ENCODE peak calls at places on chromosomes 3 and 15, in eight cellular contexts. One of them, this sample, is unnamed.

GRCh38 chr3:43194490-43195115 is 88.7 kb upstream of the POMGNT2 start:
- DNase-seq in AG04449: no peak
- DNase-seq in GM12864: no peak
- DNase-seq in IMR-90: no peak
- DNase-seq in psoas muscle: no peak
- DNase-seq in upper lobe of right lung: no peak
- DNase-seq in fibroblast of pulmonary artery: no peak
- DNase-seq in CD8-positive, alpha-beta memory T cell: no peak
- DNase-seq in this sample: no peak

GRCh38 chr3:113927556-113927955 is 20.3 kb upstream of the ZDHHC23 start:
- DNase-seq in AG04449: no peak
- DNase-seq in GM12864: no peak
- DNase-seq in IMR-90: no peak
- DNase-seq in psoas muscle: no peak
- DNase-seq in upper lobe of right lung: no peak
- DNase-seq in fibroblast of pulmonary artery: no peak
- DNase-seq in CD8-positive, alpha-beta memory T cell: no peak
- DNase-seq in this sample: no peak

GRCh38 chr15:55770808-55771207 is 27.9 kb upstream of the PRTG start:
- DNase-seq in AG04449: no peak
- DNase-seq in GM12864: no peak
- DNase-seq in IMR-90: no peak
- DNase-seq in psoas muscle: no peak
- DNase-seq in upper lobe of right lung: no peak
- DNase-seq in fibroblast of pulmonary artery: no peak
- DNase-seq in CD8-positive, alpha-beta memory T cell: no peak
- DNase-seq in this sample: no peak

GRCh38 chr3:11379824-11380281 is 107.7 kb downstream of the ATG7 start:
- DNase-seq in AG04449: no peak
- DNase-seq in GM12864: no peak
- DNase-seq in IMR-90: no peak
- DNase-seq in psoas muscle: no peak
- DNase-seq in upper lobe of right lung: no peak
- DNase-seq in fibroblast of pulmonary artery: peak
- DNase-seq in CD8-positive, alpha-beta memory T cell: no peak
- DNase-seq in this sample: peak

GRCh38 chr3:113211370-113212154 is at the start of gene BOC:
- DNase-seq in AG04449: no peak
- DNase-seq in GM12864: no peak
- DNase-seq in IMR-90: peak
- DNase-seq in psoas muscle: peak
- DNase-seq in upper lobe of right lung: peak
- DNase-seq in fibroblast of pulmonary artery: peak
- DNase-seq in CD8-positive, alpha-beta memory T cell: no peak
- DNase-seq in this sample: peak

GRCh38 chr3:37537914-37538691 is 323.6 kb upstream of the CTDSPL start:
- DNase-seq in AG04449: no peak
- DNase-seq in GM12864: no peak
- DNase-seq in IMR-90: no peak
- DNase-seq in psoas muscle: no peak
- DNase-seq in upper lobe of right lung: no peak
- DNase-seq in fibroblast of pulmonary artery: peak
- DNase-seq in CD8-positive, alpha-beta memory T cell: no peak
- DNase-seq in this sample: no peak

GRCh38 chr3:62567097-62568021 is 194.0 kb upstream of the FEZF2 start:
- DNase-seq in AG04449: peak
- DNase-seq in GM12864: no peak
- DNase-seq in IMR-90: peak
- DNase-seq in psoas muscle: peak
- DNase-seq in upper lobe of right lung: peak
- DNase-seq in fibroblast of pulmonary artery: peak
- DNase-seq in CD8-positive, alpha-beta memory T cell: no peak
- DNase-seq in this sample: peak

GRCh38 chr3:134625462-134625861 is 25.4 kb downstream of the KY start:
- DNase-seq in AG04449: no peak
- DNase-seq in GM12864: no peak
- DNase-seq in IMR-90: no peak
- DNase-seq in psoas muscle: no peak
- DNase-seq in upper lobe of right lung: no peak
- DNase-seq in fibroblast of pulmonary artery: no peak
- DNase-seq in CD8-positive, alpha-beta memory T cell: no peak
- DNase-seq in this sample: no peak

GRCh38 chr3:115402651-115403050 is 220.7 kb upstream of the GAP43 start:
- DNase-seq in AG04449: no peak
- DNase-seq in GM12864: no peak
- DNase-seq in IMR-90: no peak
- DNase-seq in psoas muscle: no peak
- DNase-seq in upper lobe of right lung: no peak
- DNase-seq in fibroblast of pulmonary artery: no peak
- DNase-seq in CD8-positive, alpha-beta memory T cell: no peak
- DNase-seq in this sample: no peak

GRCh38 chr3:115401298-115401697 is 222.0 kb upstream of the GAP43 start:
- DNase-seq in AG04449: peak
- DNase-seq in GM12864: no peak
- DNase-seq in IMR-90: peak
- DNase-seq in psoas muscle: no peak
- DNase-seq in upper lobe of right lung: no peak
- DNase-seq in fibroblast of pulmonary artery: peak
- DNase-seq in CD8-positive, alpha-beta memory T cell: no peak
- DNase-seq in this sample: peak

GRCh38 chr3:115399751-115400150 is 223.6 kb upstream of the GAP43 start:
- DNase-seq in AG04449: no peak
- DNase-seq in GM12864: no peak
- DNase-seq in IMR-90: no peak
- DNase-seq in psoas muscle: no peak
- DNase-seq in upper lobe of right lung: no peak
- DNase-seq in fibroblast of pulmonary artery: no peak
- DNase-seq in CD8-positive, alpha-beta memory T cell: no peak
- DNase-seq in this sample: no peak

GRCh38 chr3:115403791-115404190 is 219.5 kb upstream of the GAP43 start:
- DNase-seq in AG04449: no peak
- DNase-seq in GM12864: no peak
- DNase-seq in IMR-90: no peak
- DNase-seq in psoas muscle: no peak
- DNase-seq in upper lobe of right lung: no peak
- DNase-seq in fibroblast of pulmonary artery: no peak
- DNase-seq in CD8-positive, alpha-beta memory T cell: no peak
- DNase-seq in this sample: no peak

DNA sequence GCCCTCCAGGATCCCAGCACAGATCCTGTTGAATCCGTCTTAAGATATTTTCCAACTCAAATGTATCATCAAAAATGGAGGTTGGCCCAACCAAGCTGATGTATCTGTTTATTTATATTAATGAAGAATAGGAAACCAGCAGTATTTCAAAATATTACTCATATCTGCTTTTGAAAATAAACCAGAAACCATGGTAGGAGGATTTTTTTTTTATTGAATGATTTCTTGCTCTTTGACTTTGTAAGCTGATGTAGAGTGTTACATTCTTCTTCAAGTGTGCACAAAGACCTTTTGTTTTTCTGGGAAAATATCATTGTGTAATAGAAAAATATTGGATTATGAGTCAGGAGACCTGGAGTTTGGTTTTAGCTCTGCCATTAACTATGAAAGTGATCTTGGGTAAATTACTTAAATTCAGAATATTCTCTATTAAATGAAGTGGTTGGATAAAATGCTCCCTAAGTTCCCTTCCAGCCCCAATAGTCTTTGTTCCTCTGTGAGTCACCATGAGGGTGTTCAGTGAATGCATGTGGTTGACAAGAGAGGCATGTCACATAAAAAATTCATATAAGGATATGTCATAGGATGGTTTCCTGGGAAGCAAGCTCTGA is 221.3 kb upstream of the GAP43 start:
- DNase-seq in AG04449: peak
- DNase-seq in GM12864: no peak
- DNase-seq in IMR-90: peak
- DNase-seq in psoas muscle: no peak
- DNase-seq in upper lobe of right lung: no peak
- DNase-seq in fibroblast of pulmonary artery: peak
- DNase-seq in CD8-positive, alpha-beta memory T cell: no peak
- DNase-seq in this sample: peak
- H3K4me3 ChIP-seq in AG04449: no peak
- H3K4me3 ChIP-seq in GM12864: no peak
- H3K4me3 ChIP-seq in IMR-90: no peak
- H3K4me3 ChIP-seq in psoas muscle: no peak
- H3K4me3 ChIP-seq in upper lobe of right lung: no peak
- H3K4me3 ChIP-seq in fibroblast of pulmonary artery: no peak
- H3K4me3 ChIP-seq in CD8-positive, alpha-beta memory T cell: no peak
- H3K4me3 ChIP-seq in this sample: no peak

GRCh38 chr3:48564022-48564421 is 441 bp upstream of the UCN2 start:
- DNase-seq in AG04449: no peak
- DNase-seq in GM12864: no peak
- DNase-seq in IMR-90: peak
- DNase-seq in psoas muscle: peak
- DNase-seq in upper lobe of right lung: peak
- DNase-seq in fibroblast of pulmonary artery: peak
- DNase-seq in CD8-positive, alpha-beta memory T cell: peak
- DNase-seq in this sample: peak

GRCh38 chr3:48565186-48565585 is 1.6 kb upstream of the UCN2 start:
- DNase-seq in AG04449: no peak
- DNase-seq in GM12864: no peak
- DNase-seq in IMR-90: no peak
- DNase-seq in psoas muscle: no peak
- DNase-seq in upper lobe of right lung: no peak
- DNase-seq in fibroblast of pulmonary artery: no peak
- DNase-seq in CD8-positive, alpha-beta memory T cell: no peak
- DNase-seq in this sample: no peak

GRCh38 chr3:48565591-48566400 is 2.2 kb upstream of the UCN2 start:
- DNase-seq in AG04449: no peak
- DNase-seq in GM12864: no peak
- DNase-seq in IMR-90: peak
- DNase-seq in psoas muscle: no peak
- DNase-seq in upper lobe of right lung: no peak
- DNase-seq in fibroblast of pulmonary artery: peak
- DNase-seq in CD8-positive, alpha-beta memory T cell: no peak
- DNase-seq in this sample: peak

GRCh38 chr3:48563382-48563918 is at the start of gene UCN2:
- DNase-seq in AG04449: no peak
- DNase-seq in GM12864: no peak
- DNase-seq in IMR-90: peak
- DNase-seq in psoas muscle: no peak
- DNase-seq in upper lobe of right lung: no peak
- DNase-seq in fibroblast of pulmonary artery: peak
- DNase-seq in CD8-positive, alpha-beta memory T cell: no peak
- DNase-seq in this sample: peak

DNA sequence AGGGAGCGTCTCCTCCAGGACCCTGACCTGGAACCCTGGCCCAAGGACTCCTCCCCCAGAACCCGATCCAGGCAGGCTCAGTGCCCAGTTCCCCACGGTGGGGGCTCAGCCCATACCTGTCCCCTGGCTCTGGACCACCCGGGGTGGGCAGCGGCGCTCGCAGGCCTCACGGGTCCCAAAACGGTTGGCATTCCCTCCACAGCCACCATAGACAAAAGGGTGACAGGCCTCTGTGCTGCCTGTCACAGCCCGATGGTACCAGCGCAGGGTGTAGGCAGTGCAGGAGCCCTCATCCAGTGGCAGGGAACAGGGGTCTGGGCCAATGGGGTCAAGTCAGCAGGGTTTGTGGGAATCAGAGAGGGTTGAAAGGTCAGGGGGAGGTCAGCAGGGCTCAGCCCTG is 1.1 kb upstream of the UCN2 start:
- DNase-seq in AG04449: no peak
- DNase-seq in GM12864: no peak
- DNase-seq in IMR-90: no peak
- DNase-seq in psoas muscle: no peak
- DNase-seq in upper lobe of right lung: no peak
- DNase-seq in fibroblast of pulmonary artery: no peak
- DNase-seq in CD8-positive, alpha-beta memory T cell: no peak
- DNase-seq in this sample: no peak
- H3K4me3 ChIP-seq in AG04449: no peak
- H3K4me3 ChIP-seq in GM12864: no peak
- H3K4me3 ChIP-seq in IMR-90: no peak
- H3K4me3 ChIP-seq in psoas muscle: no peak
- H3K4me3 ChIP-seq in upper lobe of right lung: no peak
- H3K4me3 ChIP-seq in fibroblast of pulmonary artery: no peak
- H3K4me3 ChIP-seq in CD8-positive, alpha-beta memory T cell: no peak
- H3K4me3 ChIP-seq in this sample: no peak

GRCh38 chr3:70000028-70000410 is 486 bp downstream of the SAMMSON start:
- DNase-seq in AG04449: no peak
- DNase-seq in GM12864: no peak
- DNase-seq in IMR-90: no peak
- DNase-seq in psoas muscle: no peak
- DNase-seq in upper lobe of right lung: no peak
- DNase-seq in fibroblast of pulmonary artery: no peak
- DNase-seq in CD8-positive, alpha-beta memory T cell: no peak
- DNase-seq in this sample: no peak

GRCh38 chr3:69997486-69998307 is 1.8 kb upstream of the SAMMSON start:
- DNase-seq in AG04449: no peak
- DNase-seq in GM12864: no peak
- DNase-seq in IMR-90: no peak
- DNase-seq in psoas muscle: no peak
- DNase-seq in upper lobe of right lung: no peak
- DNase-seq in fibroblast of pulmonary artery: peak
- DNase-seq in CD8-positive, alpha-beta memory T cell: no peak
- DNase-seq in this sample: peak

GRCh38 chr3:70000563-70001081 is 1.1 kb downstream of the SAMMSON start:
- DNase-seq in AG04449: no peak
- DNase-seq in GM12864: no peak
- DNase-seq in IMR-90: peak
- DNase-seq in psoas muscle: no peak
- DNase-seq in upper lobe of right lung: no peak
- DNase-seq in fibroblast of pulmonary artery: peak
- DNase-seq in CD8-positive, alpha-beta memory T cell: no peak
- DNase-seq in this sample: no peak

GRCh38 chr3:69999191-70000027 is at the start of gene SAMMSON:
- DNase-seq in AG04449: no peak
- DNase-seq in GM12864: no peak
- DNase-seq in IMR-90: peak
- DNase-seq in psoas muscle: no peak
- DNase-seq in upper lobe of right lung: no peak
- DNase-seq in fibroblast of pulmonary artery: peak
- DNase-seq in CD8-positive, alpha-beta memory T cell: no peak
- DNase-seq in this sample: peak

DNA sequence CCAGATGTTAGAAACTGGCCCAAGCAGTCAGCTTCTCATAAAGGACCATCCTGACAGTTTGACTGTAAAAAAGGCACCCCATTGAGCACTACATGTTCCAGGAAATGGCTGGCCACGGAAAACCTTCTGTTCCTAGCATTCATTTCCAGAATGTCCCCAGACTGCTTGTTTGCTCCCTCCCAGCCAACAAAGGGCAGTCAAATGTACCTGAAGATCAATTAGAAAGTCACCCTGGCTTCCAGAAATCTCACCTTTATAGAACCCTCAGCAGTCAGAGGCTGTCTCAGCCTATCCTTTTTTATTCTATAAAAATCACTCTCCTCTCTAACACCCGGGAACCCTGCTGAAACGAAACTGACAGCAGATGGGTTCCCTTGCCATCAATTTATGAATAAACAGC is 774 bp upstream of the SAMMSON start:
- DNase-seq in AG04449: no peak
- DNase-seq in GM12864: no peak
- DNase-seq in IMR-90: no peak
- DNase-seq in psoas muscle: no peak
- DNase-seq in upper lobe of right lung: no peak
- DNase-seq in fibroblast of pulmonary artery: no peak
- DNase-seq in CD8-positive, alpha-beta memory T cell: no peak
- DNase-seq in this sample: peak
- H3K4me3 ChIP-seq in AG04449: no peak
- H3K4me3 ChIP-seq in GM12864: no peak
- H3K4me3 ChIP-seq in IMR-90: no peak
- H3K4me3 ChIP-seq in psoas muscle: no peak
- H3K4me3 ChIP-seq in upper lobe of right lung: peak
- H3K4me3 ChIP-seq in fibroblast of pulmonary artery: no peak
- H3K4me3 ChIP-seq in CD8-positive, alpha-beta memory T cell: no peak
- H3K4me3 ChIP-seq in this sample: peak

DNA sequence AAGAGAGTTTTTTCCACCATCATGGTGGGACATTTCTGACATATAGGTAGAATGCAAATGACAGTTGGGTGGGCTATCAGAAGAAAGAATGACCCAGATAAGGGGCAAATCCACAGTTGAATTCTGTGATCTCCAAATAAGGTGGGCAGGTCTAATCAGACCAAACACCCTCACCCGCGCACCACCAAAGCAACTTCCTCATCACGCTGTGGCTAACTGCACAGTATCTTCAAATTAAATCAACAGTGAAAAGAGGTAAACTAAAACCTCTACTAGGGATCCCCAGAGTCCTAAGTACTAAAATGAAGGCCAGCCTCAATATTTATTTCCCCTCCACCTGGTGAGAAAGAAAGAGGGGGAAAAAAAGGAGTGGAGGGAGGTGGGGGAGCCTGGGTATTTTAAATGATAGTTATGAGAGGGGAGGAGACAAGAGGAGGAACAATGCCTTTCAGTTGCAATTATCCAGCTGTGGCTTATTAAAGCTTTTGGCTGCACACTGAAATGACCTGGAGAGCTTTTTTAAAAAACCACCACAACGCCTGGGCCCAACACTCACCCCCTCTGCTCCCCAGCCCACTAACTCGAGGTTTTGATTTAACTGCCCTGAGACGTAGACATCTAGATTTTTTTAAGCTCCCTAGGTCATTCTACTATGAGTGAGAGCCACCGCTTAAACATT is 61.0 kb downstream of the LRIG1 start:
- DNase-seq in AG04449: no peak
- DNase-seq in GM12864: no peak
- DNase-seq in IMR-90: no peak
- DNase-seq in psoas muscle: no peak
- DNase-seq in upper lobe of right lung: no peak
- DNase-seq in fibroblast of pulmonary artery: no peak
- DNase-seq in CD8-positive, alpha-beta memory T cell: no peak
- DNase-seq in this sample: no peak
- H3K4me3 ChIP-seq in AG04449: no peak
- H3K4me3 ChIP-seq in GM12864: no peak
- H3K4me3 ChIP-seq in IMR-90: no peak
- H3K4me3 ChIP-seq in psoas muscle: no peak
- H3K4me3 ChIP-seq in upper lobe of right lung: no peak
- H3K4me3 ChIP-seq in fibroblast of pulmonary artery: no peak
- H3K4me3 ChIP-seq in CD8-positive, alpha-beta memory T cell: no peak
- H3K4me3 ChIP-seq in this sample: no peak

This sample was measured in astrocyte of the spinal cord.